ENCODE peak calls at places on chromosomes 11 and 22, in ten cellular contexts. L is AG08396; W is Right ventricle myocardium superior; U is stimulated activated CD8-positive, alpha-beta memory T cell treated with anti-CD3 and anti-CD28 coated beads, Interleukin-2, amount 100 ng/mL, for 1 hour; F is CD4-positive, CD25-positive, alpha-beta regulatory T cell; G is DMS 273 treated with DMSO at 0.1 percent for 48 hours; A is AML-193; Y is EL; R is Right ventricle myocardium inferior; D is GM20000. Z is an unnamed sample.

GRCh38 chr11:120909676-120910215 is 114.2 kb upstream of the TBCEL start:
- DNase-seq in L (no peak), W (no peak), U (no peak), F (no peak), G (no peak), A (no peak), Y (no peak), R (no peak), D (no peak), Z (no peak)

GRCh38 chr22:38177926-38178604 is 3.6 kb downstream of the PLA2G6 start:
- DNase-seq in L (peak), W (no peak), U (no peak), F (no peak), G (no peak), A (no peak), Y (peak), R (no peak), D (no peak), Z (peak)

GRCh38 chr11:19259487-19260345 is 19.0 kb upstream of the E2F8 start:
- DNase-seq in L (peak), W (peak), U (peak), F (peak), G (no peak), A (peak), Y (peak), R (peak), D (peak), Z (peak)

GRCh38 chr11:56624661-56625110 is 10.0 kb upstream of the OR5M1 start:
- DNase-seq in L (peak), W (no peak), U (no peak), F (no peak), G (no peak), A (peak), Y (peak), R (no peak), D (peak), Z (peak)

GRCh38 chr11:67117667-67118058 is 1.4 kb upstream of the KDM2A start:
- DNase-seq in L (peak), W (peak), U (no peak), F (peak), G (no peak), A (peak), Y (peak), R (no peak), D (no peak), Z (no peak)

GRCh38 chr11:9231848-9232177 is 33.3 kb downstream of the DENND5A start:
- DNase-seq in L (peak), W (no peak), U (no peak), F (no peak), G (no peak), A (peak), Y (peak), R (no peak), D (peak), Z (no peak)

GRCh38 chr11:126176853-126177470 is 34.5 kb downstream of the RPUSD4 start:
- DNase-seq in L (no peak), W (no peak), U (no peak), F (no peak), G (no peak), A (no peak), Y (no peak), R (no peak), D (no peak), Z (no peak)

GRCh38 chr11:92589512-92589911 is 364.9 kb downstream of the FAT3 start:
- DNase-seq in L (no peak), W (no peak), U (no peak), F (no peak), G (no peak), A (no peak), Y (no peak), R (no peak), D (no peak), Z (no peak)

GRCh38 chr22:17303840-17304779 is 65.2 kb upstream of the CECR2 start:
- DNase-seq in L (no peak), W (no peak), U (no peak), F (peak), G (no peak), A (no peak), Y (no peak), R (no peak), D (peak), Z (no peak)

GRCh38 chr22:22380098-22381030 is 128.2 kb downstream of the ZNF280B start:
- DNase-seq in L (no peak), W (no peak), U (no peak), F (no peak), G (no peak), A (no peak), Y (no peak), R (no peak), D (peak), Z (no peak)

GRCh38 chr11:8959546-8960166 is 4.6 kb downstream of the TMEM9B start:
- DNase-seq in L (peak), W (no peak), U (no peak), F (peak), G (peak), A (peak), Y (peak), R (no peak), D (peak), Z (peak)

GRCh38 chr22:31659246-31659645 is 2.8 kb downstream of the PISD start:
- DNase-seq in L (no peak), W (no peak), U (no peak), F (no peak), G (no peak), A (no peak), Y (peak), R (no peak), D (no peak), Z (no peak)

GRCh38 chr11:132312616-132313210 is 942.3 kb downstream of the NTM start:
- DNase-seq in L (peak), W (no peak), U (no peak), F (no peak), G (no peak), A (peak), Y (peak), R (no peak), D (peak), Z (no peak)

GRCh38 chr22:24466831-24467249 is 28.3 kb upstream of the UPB1 start:
- DNase-seq in L (peak), W (no peak), U (no peak), F (no peak), G (no peak), A (peak), Y (peak), R (no peak), D (no peak), Z (no peak)

GRCh38 chr11:35662061-35662648 is 420 bp upstream of the TRIM44 start:
- DNase-seq in L (no peak), W (no peak), U (no peak), F (no peak), G (no peak), A (peak), Y (no peak), R (no peak), D (peak), Z (no peak)

GRCh38 chr11:1832181-1832988 is 2.4 kb upstream of the SYT8 start:
- DNase-seq in L (peak), W (peak), U (peak), F (peak), G (no peak), A (no peak), Y (peak), R (peak), D (peak), Z (no peak)

GRCh38 chr22:49620003-49620556 is 207.6 kb downstream of the BRD1 start:
- DNase-seq in L (no peak), W (no peak), U (no peak), F (no peak), G (no peak), A (no peak), Y (no peak), R (no peak), D (no peak), Z (no peak)

GRCh38 chr11:22449441-22449840 is 111.3 kb downstream of the SLC17A6 start:
- DNase-seq in L (no peak), W (no peak), U (no peak), F (no peak), G (no peak), A (no peak), Y (no peak), R (no peak), D (no peak), Z (no peak)

GRCh38 chr22:30483169-30483568 is 11.4 kb upstream of the SEC14L3 start:
- DNase-seq in L (no peak), W (no peak), U (no peak), F (no peak), G (no peak), A (no peak), Y (no peak), R (no peak), D (no peak), Z (no peak)

GRCh38 chr11:2703487-2704141 is 3.8 kb upstream of the KCNQ1OT1 start:
- DNase-seq in L (no peak), W (peak), U (no peak), F (no peak), G (no peak), A (no peak), Y (no peak), R (no peak), D (no peak), Z (no peak)

GRCh38 chr11:46666982-46667590 is 33.3 kb downstream of the ARHGAP1 start:
- DNase-seq in L (no peak), W (peak), U (no peak), F (no peak), G (no peak), A (no peak), Y (no peak), R (no peak), D (no peak), Z (no peak)

GRCh38 chr22:38788417-38788816 is 5.5 kb downstream of the DNAL4 start:
- DNase-seq in L (peak), W (peak), U (no peak), F (no peak), G (peak), A (no peak), Y (peak), R (no peak), D (no peak), Z (no peak)

GRCh38 chr22:26558246-26558895 is 31.6 kb downstream of the TPST2 start:
- DNase-seq in L (no peak), W (no peak), U (no peak), F (no peak), G (no peak), A (no peak), Y (no peak), R (no peak), D (no peak), Z (no peak)

GRCh38 chr11:120399312-120399711 is 63.1 kb downstream of the ARHGEF12 start:
- DNase-seq in L (no peak), W (no peak), U (no peak), F (no peak), G (no peak), A (no peak), Y (no peak), R (no peak), D (no peak), Z (no peak)

GRCh38 chr11:61761440-61762163 is 9.2 kb downstream of the MYRF start:
- DNase-seq in L (no peak), W (no peak), U (no peak), F (no peak), G (no peak), A (no peak), Y (no peak), R (no peak), D (no peak), Z (no peak)

GRCh38 chr11:71563401-71563800 is 2.0 kb upstream of the KRTAP5-10 start:
- DNase-seq in L (peak), W (no peak), U (no peak), F (peak), G (no peak), A (peak), Y (peak), R (no peak), D (peak), Z (peak)

GRCh38 chr11:128246364-128247234 is 340.8 kb downstream of the ETS1 start:
- DNase-seq in L (no peak), W (peak), U (no peak), F (no peak), G (no peak), A (no peak), Y (peak), R (no peak), D (no peak), Z (no peak)

GRCh38 chr11:135008001-135008405 is 596.0 kb upstream of the B3GAT1 start:
- DNase-seq in L (no peak), W (no peak), U (no peak), F (no peak), G (peak), A (no peak), Y (no peak), R (no peak), D (no peak), Z (no peak)

GRCh38 chr22:27515091-27515523 is 286.4 kb downstream of the MN1 start:
- DNase-seq in L (no peak), W (peak), U (no peak), F (no peak), G (no peak), A (no peak), Y (no peak), R (peak), D (no peak), Z (no peak)

GRCh38 chr22:38204784-38205183 is 3.0 kb downstream of the MAFF start:
- DNase-seq in L (no peak), W (no peak), U (no peak), F (no peak), G (no peak), A (no peak), Y (no peak), R (no peak), D (peak), Z (no peak)

GRCh38 chr22:25134028-25134427 is 65.6 kb upstream of the CRYBB3 start:
- DNase-seq in L (no peak), W (no peak), U (no peak), F (no peak), G (no peak), A (no peak), Y (no peak), R (no peak), D (no peak), Z (no peak)

GRCh38 chr11:68020575-68020974 is 9.9 kb upstream of the NDUFS8 start:
- DNase-seq in L (no peak), W (no peak), U (no peak), F (no peak), G (no peak), A (no peak), Y (peak), R (no peak), D (no peak), Z (no peak)

GRCh38 chr11:8250446-8250845 is 13.2 kb downstream of the LMO1 start:
- DNase-seq in L (no peak), W (no peak), U (no peak), F (no peak), G (no peak), A (no peak), Y (no peak), R (no peak), D (no peak), Z (no peak)

GRCh38 chr22:23457586-23457985 is 122.5 kb downstream of the IGLL1 start:
- DNase-seq in L (no peak), W (no peak), U (no peak), F (no peak), G (no peak), A (no peak), Y (no peak), R (no peak), D (no peak), Z (no peak)

GRCh38 chr22:43427296-43428004 is 15.6 kb downstream of the MPPED1 start:
- DNase-seq in L (no peak), W (no peak), U (no peak), F (no peak), G (no peak), A (no peak), Y (no peak), R (no peak), D (no peak), Z (no peak)

GRCh38 chr11:64086263-64086938 is 50.7 kb downstream of the FLRT1 start:
- DNase-seq in L (peak), W (peak), U (no peak), F (no peak), G (no peak), A (no peak), Y (no peak), R (no peak), D (no peak), Z (no peak)

Z was measured in HS-5.